ENCODE peak calls at places on chromosomes 4 and X, in nine cellular contexts. One of them, this sample, is unnamed.

GRCh38 chrX:72080150-72080549 is 51.6 kb downstream of the RTL5 start:
- DNase-seq in K562: no peak
- DNase-seq in HCT116: no peak
- DNase-seq in endothelial cell of umbilical vein: peak; percentile 20
- DNase-seq in A549: no peak
- DNase-seq in GM12878: no peak
- DNase-seq in HepG2: no peak
- DNase-seq in SK-N-SH: no peak
- DNase-seq in H1: no peak
- DNase-seq in this sample: peak; percentile 82

GRCh38 chrX:72276478-72276953 is 532 bp downstream of the RPS4X start:
- DNase-seq in K562: no peak
- DNase-seq in HCT116: no peak
- DNase-seq in endothelial cell of umbilical vein: peak; percentile 22
- DNase-seq in A549: no peak
- DNase-seq in GM12878: no peak
- DNase-seq in HepG2: no peak
- DNase-seq in SK-N-SH: no peak
- DNase-seq in H1: no peak
- DNase-seq in this sample: no peak

GRCh38 chr4:103904126-103904525 is 184.3 kb upstream of the TACR3 start:
- DNase-seq in K562: no peak
- DNase-seq in HCT116: no peak
- DNase-seq in endothelial cell of umbilical vein: no peak
- DNase-seq in A549: no peak
- DNase-seq in GM12878: no peak
- DNase-seq in HepG2: no peak
- DNase-seq in SK-N-SH: no peak
- DNase-seq in H1: no peak
- DNase-seq in this sample: no peak

GRCh38 chr4:153514001-153514526 is 47.9 kb downstream of the TMEM131L start:
- DNase-seq in K562: no peak
- DNase-seq in HCT116: peak; percentile 76
- DNase-seq in endothelial cell of umbilical vein: peak; percentile 79
- DNase-seq in A549: no peak
- DNase-seq in GM12878: no peak
- DNase-seq in HepG2: no peak
- DNase-seq in SK-N-SH: no peak
- DNase-seq in H1: no peak
- DNase-seq in this sample: no peak

GRCh38 chrX:19643203-19643602 is 127.9 kb upstream of the MAP3K15 start:
- DNase-seq in K562: no peak
- DNase-seq in HCT116: no peak
- DNase-seq in endothelial cell of umbilical vein: no peak
- DNase-seq in A549: no peak
- DNase-seq in GM12878: no peak
- DNase-seq in HepG2: no peak
- DNase-seq in SK-N-SH: no peak
- DNase-seq in H1: no peak
- DNase-seq in this sample: no peak

GRCh38 chr4:159016527-159017137 is 86.2 kb upstream of the RAPGEF2 start:
- DNase-seq in K562: peak; percentile 70
- DNase-seq in HCT116: no peak
- DNase-seq in endothelial cell of umbilical vein: no peak
- DNase-seq in A549: no peak
- DNase-seq in GM12878: peak; percentile 56
- DNase-seq in HepG2: peak; percentile 53
- DNase-seq in SK-N-SH: peak; percentile 15
- DNase-seq in H1: no peak
- DNase-seq in this sample: no peak

GRCh38 chrX:13646154-13646549 is 6.8 kb upstream of the TCEANC start:
- DNase-seq in K562: peak; percentile 83
- DNase-seq in HCT116: peak; percentile 24
- DNase-seq in endothelial cell of umbilical vein: peak; percentile 42
- DNase-seq in A549: peak; percentile 24
- DNase-seq in GM12878: no peak
- DNase-seq in HepG2: peak; percentile 30
- DNase-seq in SK-N-SH: peak; percentile 40
- DNase-seq in H1: peak; percentile 15
- DNase-seq in this sample: peak; percentile 53

GRCh38 chr4:78331186-78331585 is 220.4 kb upstream of the ANXA3 start:
- DNase-seq in K562: no peak
- DNase-seq in HCT116: no peak
- DNase-seq in endothelial cell of umbilical vein: no peak
- DNase-seq in A549: no peak
- DNase-seq in GM12878: no peak
- DNase-seq in HepG2: no peak
- DNase-seq in SK-N-SH: no peak
- DNase-seq in H1: no peak
- DNase-seq in this sample: no peak

GRCh38 chr4:53591372-53591892 is at the start of gene LNX1:
- DNase-seq in K562: peak; percentile 65
- DNase-seq in HCT116: peak; percentile 79
- DNase-seq in endothelial cell of umbilical vein: no peak
- DNase-seq in A549: no peak
- DNase-seq in GM12878: no peak
- DNase-seq in HepG2: no peak
- DNase-seq in SK-N-SH: no peak
- DNase-seq in H1: peak; percentile 70
- DNase-seq in this sample: peak; percentile 55

GRCh38 chr4:70903282-70903603 is 1.1 kb downstream of the MOB1B start:
- DNase-seq in K562: peak; percentile 97
- DNase-seq in HCT116: no peak
- DNase-seq in endothelial cell of umbilical vein: peak; percentile 63
- DNase-seq in A549: no peak
- DNase-seq in GM12878: no peak
- DNase-seq in HepG2: no peak
- DNase-seq in SK-N-SH: peak; percentile 59
- DNase-seq in H1: no peak
- DNase-seq in this sample: no peak

GRCh38 chr4:139628184-139629012 is 37.2 kb upstream of the MGST2 start:
- DNase-seq in K562: no peak
- DNase-seq in HCT116: no peak
- DNase-seq in endothelial cell of umbilical vein: no peak
- DNase-seq in A549: no peak
- DNase-seq in GM12878: no peak
- DNase-seq in HepG2: no peak
- DNase-seq in SK-N-SH: no peak
- DNase-seq in H1: no peak
- DNase-seq in this sample: no peak

GRCh38 chr4:54837576-54838140 is 179.9 kb downstream of the KIT start:
- DNase-seq in K562: no peak
- DNase-seq in HCT116: no peak
- DNase-seq in endothelial cell of umbilical vein: no peak
- DNase-seq in A549: no peak
- DNase-seq in GM12878: no peak
- DNase-seq in HepG2: no peak
- DNase-seq in SK-N-SH: no peak
- DNase-seq in H1: no peak
- DNase-seq in this sample: no peak

DNA sequence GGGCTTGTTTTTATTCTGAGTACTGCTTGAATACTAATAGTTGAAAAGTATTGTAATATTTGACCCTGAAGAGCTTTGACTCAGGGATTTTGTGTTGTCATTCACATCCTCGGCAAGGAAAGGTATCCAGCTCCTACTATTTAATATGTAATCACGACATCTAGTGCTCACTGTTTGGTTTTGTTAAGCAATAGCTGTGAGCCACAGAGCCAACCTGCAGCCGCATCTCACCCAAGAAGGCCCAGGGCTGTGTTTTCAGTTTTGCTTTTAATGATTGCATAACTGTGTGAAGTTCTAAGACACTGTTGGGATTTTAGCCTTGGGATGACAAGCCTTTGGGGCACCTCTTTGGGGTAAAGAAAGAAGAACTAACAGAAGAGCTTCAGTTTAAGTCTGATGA is 158.0 kb downstream of the RELL1 start:
- DNase-seq in K562: no peak
- DNase-seq in HCT116: no peak
- DNase-seq in endothelial cell of umbilical vein: no peak
- DNase-seq in A549: no peak
- DNase-seq in GM12878: no peak
- DNase-seq in HepG2: peak; percentile 16
- DNase-seq in SK-N-SH: no peak
- DNase-seq in H1: no peak
- DNase-seq in this sample: peak; percentile 73
- TF ChIP-seq MAX in K562: no peak
- TF ChIP-seq MAX in HCT116: no peak
- TF ChIP-seq MAX in endothelial cell of umbilical vein: no peak
- TF ChIP-seq MAX in A549: no peak
- TF ChIP-seq MAX in GM12878: no peak
- TF ChIP-seq MAX in HepG2: no peak
- TF ChIP-seq MAX in SK-N-SH: no peak
- TF ChIP-seq MAX in H1: no peak
- TF ChIP-seq MAX in this sample: no peak

GRCh38 chrX:40153335-40154221 is 55.8 kb upstream of the BCOR start:
- DNase-seq in K562: peak; percentile 75
- DNase-seq in HCT116: no peak
- DNase-seq in endothelial cell of umbilical vein: no peak
- DNase-seq in A549: peak; percentile 35
- DNase-seq in GM12878: no peak
- DNase-seq in HepG2: no peak
- DNase-seq in SK-N-SH: peak; percentile 76
- DNase-seq in H1: no peak
- DNase-seq in this sample: peak; percentile 92

GRCh38 chrX:40154853-40155616 is 57.3 kb upstream of the BCOR start:
- DNase-seq in K562: peak; percentile 93
- DNase-seq in HCT116: no peak
- DNase-seq in endothelial cell of umbilical vein: peak; percentile 63
- DNase-seq in A549: peak; percentile 44
- DNase-seq in GM12878: no peak
- DNase-seq in HepG2: peak; percentile 87
- DNase-seq in SK-N-SH: peak; percentile 87
- DNase-seq in H1: no peak
- DNase-seq in this sample: peak; percentile 95

GRCh38 chrX:40152706-40153334 is 55.1 kb upstream of the BCOR start:
- DNase-seq in K562: no peak
- DNase-seq in HCT116: no peak
- DNase-seq in endothelial cell of umbilical vein: no peak
- DNase-seq in A549: peak; percentile 46
- DNase-seq in GM12878: no peak
- DNase-seq in HepG2: no peak
- DNase-seq in SK-N-SH: peak; percentile 76
- DNase-seq in H1: no peak
- DNase-seq in this sample: peak; percentile 76

GRCh38 chrX:40155617-40156471 is 58.1 kb upstream of the BCOR start:
- DNase-seq in K562: peak; percentile 56
- DNase-seq in HCT116: no peak
- DNase-seq in endothelial cell of umbilical vein: no peak
- DNase-seq in A549: peak; percentile 32
- DNase-seq in GM12878: no peak
- DNase-seq in HepG2: no peak
- DNase-seq in SK-N-SH: peak; percentile 64
- DNase-seq in H1: no peak
- DNase-seq in this sample: no peak

GRCh38 chrX:40154229-40154852 is 56.6 kb upstream of the BCOR start:
- DNase-seq in K562: peak; percentile 76
- DNase-seq in HCT116: no peak
- DNase-seq in endothelial cell of umbilical vein: no peak
- DNase-seq in A549: peak; percentile 53
- DNase-seq in GM12878: no peak
- DNase-seq in HepG2: peak; percentile 82
- DNase-seq in SK-N-SH: peak; percentile 75
- DNase-seq in H1: no peak
- DNase-seq in this sample: peak; percentile 81
- H3K4me3 ChIP-seq in K562: peak overlapping the region; percentile 45
- H3K4me3 ChIP-seq in HCT116: peak overlapping the region; percentile 62
- H3K4me3 ChIP-seq in endothelial cell of umbilical vein: peak overlapping the region; percentile 23
- H3K4me3 ChIP-seq in A549: peak overlapping the region; percentile 64
- H3K4me3 ChIP-seq in GM12878: peak overlapping the region; percentile 58
- H3K4me3 ChIP-seq in HepG2: peak overlapping the region; percentile 58
- H3K4me3 ChIP-seq in SK-N-SH: peak overlapping the region; percentile 49
- H3K4me3 ChIP-seq in H1: peak overlapping the region; percentile 70
- H3K4me3 ChIP-seq in this sample: peak overlapping the region; percentile 59

DNA sequence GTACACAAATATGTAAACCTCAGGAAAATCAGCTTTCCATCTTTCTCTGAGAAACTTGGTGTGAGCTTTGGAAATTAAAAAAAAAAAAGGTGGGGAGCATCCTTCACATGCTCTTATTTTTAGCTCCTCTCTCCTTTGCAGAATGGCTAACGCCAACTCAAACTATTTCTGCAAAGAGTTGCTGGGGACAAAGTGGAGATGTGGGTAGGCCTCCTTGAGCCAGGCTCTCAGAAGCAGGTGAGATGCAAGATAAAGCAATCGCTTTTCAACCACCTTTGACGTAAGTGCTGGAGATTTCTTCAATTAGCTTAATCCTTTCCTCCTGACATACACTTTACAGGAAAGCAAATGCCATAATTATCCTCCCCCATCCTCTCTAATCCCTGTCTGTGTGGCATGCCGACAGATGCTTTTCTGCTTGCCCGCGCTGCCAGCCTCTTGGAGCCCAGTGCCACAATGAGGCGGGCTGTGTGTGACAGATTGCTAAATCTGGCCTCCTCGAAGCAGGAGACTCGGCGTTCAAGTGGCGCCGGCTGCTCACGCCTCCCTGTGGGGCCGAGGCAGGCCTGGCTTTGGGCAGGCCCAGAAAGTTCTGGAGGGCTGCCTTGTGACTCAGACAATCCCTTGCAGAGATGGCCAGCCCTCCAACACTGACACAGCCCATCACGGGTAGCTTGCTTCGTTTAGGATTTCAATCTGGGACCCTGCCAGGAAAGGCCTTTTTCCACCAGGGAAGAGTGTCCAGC is 64.9 kb upstream of the SOD3 start:
- DNase-seq in K562: no peak
- DNase-seq in HCT116: no peak
- DNase-seq in endothelial cell of umbilical vein: no peak
- DNase-seq in A549: no peak
- DNase-seq in GM12878: no peak
- DNase-seq in HepG2: no peak
- DNase-seq in SK-N-SH: no peak
- DNase-seq in H1: no peak
- DNase-seq in this sample: no peak
- TF ChIP-seq MAX in K562: no peak
- TF ChIP-seq MAX in HCT116: no peak
- TF ChIP-seq MAX in endothelial cell of umbilical vein: no peak
- TF ChIP-seq MAX in A549: no peak
- TF ChIP-seq MAX in GM12878: no peak
- TF ChIP-seq MAX in HepG2: no peak
- TF ChIP-seq MAX in SK-N-SH: peak; percentile 95
- TF ChIP-seq MAX in H1: no peak
- TF ChIP-seq MAX in this sample: no peak

GRCh38 chr4:69167300-69167699 is 47.2 kb downstream of the UGT2B11 start:
- DNase-seq in K562: no peak
- DNase-seq in HCT116: no peak
- DNase-seq in endothelial cell of umbilical vein: no peak
- DNase-seq in A549: no peak
- DNase-seq in GM12878: no peak
- DNase-seq in HepG2: no peak
- DNase-seq in SK-N-SH: no peak
- DNase-seq in H1: no peak
- DNase-seq in this sample: peak; percentile 5
- H3K4me3 ChIP-seq in K562: no peak overlapping the region
- H3K4me3 ChIP-seq in HCT116: no peak overlapping the region
- H3K4me3 ChIP-seq in endothelial cell of umbilical vein: no peak overlapping the region
- H3K4me3 ChIP-seq in A549: no peak overlapping the region
- H3K4me3 ChIP-seq in GM12878: no peak overlapping the region
- H3K4me3 ChIP-seq in HepG2: no peak overlapping the region
- H3K4me3 ChIP-seq in SK-N-SH: no peak overlapping the region
- H3K4me3 ChIP-seq in H1: no peak overlapping the region
- H3K4me3 ChIP-seq in this sample: no peak overlapping the region

GRCh38 chr4:68368566-68369473 is 18.9 kb upstream of the YTHDC1 start:
- DNase-seq in K562: no peak
- DNase-seq in HCT116: no peak
- DNase-seq in endothelial cell of umbilical vein: no peak
- DNase-seq in A549: peak; percentile 16
- DNase-seq in GM12878: no peak
- DNase-seq in HepG2: no peak
- DNase-seq in SK-N-SH: no peak
- DNase-seq in H1: no peak
- DNase-seq in this sample: no peak
- TF ChIP-seq MAX in K562: no peak
- TF ChIP-seq MAX in HCT116: no peak
- TF ChIP-seq MAX in endothelial cell of umbilical vein: no peak
- TF ChIP-seq MAX in A549: peak; percentile 8
- TF ChIP-seq MAX in GM12878: no peak
- TF ChIP-seq MAX in HepG2: no peak
- TF ChIP-seq MAX in SK-N-SH: no peak
- TF ChIP-seq MAX in H1: no peak
- TF ChIP-seq MAX in this sample: no peak